ENCODE peak calls at places on chromosomes 4 and X, in five cellular contexts. I is IMR-90, Y is neuronal stem cell, O is mesenchymal stem cell, R is H1. H is an unnamed sample.

GRCh38 chr4:182188622-182189021 is 54.6 kb upstream of the TENM3 start:
- DNase-seq in I (peak; percentile 54), Y (no peak), O (no peak), R (no peak), H (no peak)

GRCh38 chrX:24298191-24298590 is 15.7 kb downstream of the SUPT20HL2 start:
- DNase-seq in I (peak; percentile 4), Y (no peak), O (peak; percentile 4), R (no peak), H (peak; percentile 45)

GRCh38 chr4:90495936-90496335 is 368.7 kb downstream of the CCSER1 start:
- DNase-seq in I (no peak), Y (no peak), O (peak; percentile 3), R (no peak), H (no peak)

GRCh38 chrX:19303216-19303880 is 40.4 kb upstream of the PDHA1 start:
- DNase-seq in I (peak; percentile 45), Y (no peak), O (peak; percentile 0), R (no peak), H (no peak)

GRCh38 chr4:41057456-41057855 is 156.9 kb downstream of the APBB2 start:
- DNase-seq in I (peak; percentile 49), Y (no peak), O (peak; percentile 64), R (no peak), H (no peak)

GRCh38 chrX:39104745-39105144 is 303.5 kb downstream of the MID1IP1 start:
- DNase-seq in I (no peak), Y (no peak), O (no peak), R (no peak), H (no peak)

GRCh38 chr4:917992-918391 is 14.1 kb downstream of the GAK start:
- DNase-seq in I (no peak), Y (no peak), O (no peak), R (no peak), H (no peak)

GRCh38 chr4:122552898-122553297 is 68.0 kb downstream of the IL21 start:
- DNase-seq in I (no peak), Y (no peak), O (no peak), R (no peak), H (no peak)

GRCh38 chr4:71687057-71687456 is 96.8 kb downstream of the GC start:
- DNase-seq in I (no peak), Y (no peak), O (no peak), R (no peak), H (no peak)

GRCh38 chr4:17385403-17385802 is 126.5 kb downstream of the QDPR start:
- DNase-seq in I (peak; percentile 50), Y (no peak), O (peak; percentile 75), R (no peak), H (no peak)

GRCh38 chr4:87093443-87094123 is 126.8 kb downstream of the KLHL8 start:
- DNase-seq in I (peak; percentile 72), Y (peak; percentile 38), O (peak; percentile 65), R (no peak), H (peak; percentile 50)

GRCh38 chrX:54178100-54178940 is 4.7 kb downstream of the FAM120C start:
- DNase-seq in I (peak; percentile 82), Y (no peak), O (peak; percentile 76), R (no peak), H (no peak)

GRCh38 chrX:38923451-38923969 is 122.3 kb downstream of the MID1IP1 start:
- DNase-seq in I (no peak), Y (no peak), O (no peak), R (no peak), H (no peak)

GRCh38 chr4:141580523-141580922 is 55.9 kb upstream of the IL15 start:
- DNase-seq in I (peak; percentile 19), Y (no peak), O (peak; percentile 15), R (no peak), H (no peak)

GRCh38 chrX:134669378-134670098 is 11.3 kb upstream of the PLAC1 start:
- DNase-seq in I (peak; percentile 93), Y (no peak), O (peak; percentile 94), R (no peak), H (no peak)

DNA sequence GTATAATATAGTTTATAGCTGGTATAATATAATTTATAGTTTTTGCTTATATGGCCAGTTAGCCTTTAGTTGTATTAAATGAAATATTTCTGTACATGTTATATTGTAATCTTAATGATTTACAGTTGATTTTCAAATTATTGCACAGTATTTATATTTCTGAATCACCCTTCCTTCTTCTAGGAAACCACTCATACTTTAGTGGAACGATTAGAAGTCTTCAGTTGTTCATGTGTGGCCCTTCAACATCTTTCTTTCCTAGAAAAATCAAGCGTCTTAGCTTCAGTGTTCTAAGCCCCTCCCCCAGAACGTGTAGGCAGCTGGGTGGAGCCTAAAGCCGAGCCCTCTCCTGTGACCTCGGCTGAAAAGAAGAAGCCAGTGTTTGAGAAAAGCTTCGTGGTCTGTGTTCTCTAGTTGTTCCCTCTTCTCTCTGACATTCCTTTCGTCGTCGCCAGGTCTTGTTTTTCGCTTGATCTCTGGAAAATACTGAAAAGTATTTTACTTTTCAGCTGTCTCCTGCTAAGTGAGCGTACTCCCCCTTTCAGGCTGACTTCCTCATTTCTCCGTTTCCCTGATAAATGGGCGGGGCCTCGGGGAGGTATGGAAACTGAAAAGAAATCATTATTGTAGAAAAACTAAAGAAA is at the start of gene C4orf33:
- DNase-seq in I (peak; percentile 66), Y (peak; percentile 57), O (peak; percentile 85), R (peak; percentile 68), H (peak; percentile 74)
- H3K27ac ChIP-seq in I (peak within 1 kb of the TSS; percentile 83), Y (peak within 1 kb of the TSS; percentile 69), O (peak within 1 kb of the TSS; percentile 98), R (no peak within 1 kb of the TSS), H (no peak within 1 kb of the TSS)

GRCh38 chr4:102787096-102787867 is 26.5 kb upstream of the MANBA start:
- DNase-seq in I (peak; percentile 92), Y (no peak), O (peak; percentile 71), R (no peak), H (no peak)
- H4K91ac ChIP-seq in I (no peak overlapping the region), Y (no peak overlapping the region), O (no peak overlapping the region), R (no peak overlapping the region), H (no peak overlapping the region)

DNA sequence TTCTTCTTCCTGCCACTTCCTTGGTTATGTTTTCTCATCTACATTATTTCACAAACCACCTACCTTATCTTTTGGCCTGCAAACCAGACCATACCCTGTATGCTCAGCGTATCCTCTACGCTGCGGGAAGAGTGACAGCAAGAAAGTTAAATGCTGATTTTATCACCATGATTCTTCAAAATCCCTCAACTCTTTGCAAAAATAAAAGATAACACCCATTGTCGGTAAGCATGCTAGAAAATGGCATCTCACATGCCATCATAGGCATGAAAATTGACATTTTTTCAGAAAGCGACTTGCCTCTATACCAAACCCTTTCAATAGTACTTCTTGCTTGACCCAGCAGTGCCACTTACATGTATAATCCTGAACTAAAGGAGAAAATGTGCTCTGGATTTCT is 102.0 kb downstream of the HPGD start:
- DNase-seq in I (no peak), Y (no peak), O (no peak), R (no peak), H (no peak)
- H3K27ac ChIP-seq in I (no peak overlapping the region), Y (no peak overlapping the region), O (no peak overlapping the region), R (no peak overlapping the region), H (no peak overlapping the region)

GRCh38 chr4:76659103-76659490 is 224.1 kb downstream of the SHROOM3 start:
- DNase-seq in I (peak; percentile 55), Y (no peak), O (no peak), R (no peak), H (no peak)
- H4K91ac ChIP-seq in I (peak overlapping the region; percentile 99), Y (no peak overlapping the region), O (peak overlapping the region; percentile 87), R (no peak overlapping the region), H (no peak overlapping the region)

GRCh38 chr4:139686130-139686529 is 20.5 kb downstream of the MGST2 start:
- DNase-seq in I (no peak), Y (no peak), O (no peak), R (no peak), H (no peak)
- H3K27ac ChIP-seq in I (no peak overlapping the region), Y (no peak overlapping the region), O (no peak overlapping the region), R (no peak overlapping the region), H (no peak overlapping the region)

DNA sequence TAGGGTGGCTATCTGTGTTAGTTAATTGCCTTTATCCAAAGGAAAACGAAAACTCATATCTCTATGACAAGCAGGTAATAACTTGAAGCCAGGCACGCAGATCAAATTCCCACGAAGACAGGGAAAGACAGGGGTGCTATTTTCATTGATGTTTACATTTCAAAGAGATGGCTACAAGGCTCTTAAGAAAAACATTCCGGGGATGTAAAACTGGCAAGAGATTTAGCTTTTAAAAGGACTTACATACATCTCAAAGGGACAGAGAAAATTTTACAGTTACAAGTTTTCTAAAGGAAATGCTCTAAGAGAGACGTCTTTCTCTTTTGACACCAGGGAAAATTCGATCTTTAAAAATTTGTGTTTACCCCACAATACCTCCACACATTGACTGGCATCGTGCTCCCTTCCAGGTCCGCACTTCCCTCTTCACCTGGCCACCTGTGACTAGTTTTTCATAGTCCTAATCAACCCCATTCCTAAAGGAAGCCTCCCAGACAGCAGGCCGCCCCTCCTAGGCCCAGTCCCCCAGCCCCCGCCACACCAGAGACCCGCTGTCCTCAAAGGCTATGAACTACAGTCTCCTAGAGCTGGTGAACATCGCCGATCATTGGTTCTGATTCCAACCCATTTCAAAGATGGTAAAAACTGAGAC is 700 bp upstream of the ARAF start:
- DNase-seq in I (peak; percentile 34), Y (no peak), O (peak; percentile 26), R (no peak), H (no peak)
- H4K91ac ChIP-seq in I (peak overlapping the region; percentile 69), Y (no peak overlapping the region), O (peak overlapping the region; percentile 50), R (no peak overlapping the region), H (no peak overlapping the region)

DNA sequence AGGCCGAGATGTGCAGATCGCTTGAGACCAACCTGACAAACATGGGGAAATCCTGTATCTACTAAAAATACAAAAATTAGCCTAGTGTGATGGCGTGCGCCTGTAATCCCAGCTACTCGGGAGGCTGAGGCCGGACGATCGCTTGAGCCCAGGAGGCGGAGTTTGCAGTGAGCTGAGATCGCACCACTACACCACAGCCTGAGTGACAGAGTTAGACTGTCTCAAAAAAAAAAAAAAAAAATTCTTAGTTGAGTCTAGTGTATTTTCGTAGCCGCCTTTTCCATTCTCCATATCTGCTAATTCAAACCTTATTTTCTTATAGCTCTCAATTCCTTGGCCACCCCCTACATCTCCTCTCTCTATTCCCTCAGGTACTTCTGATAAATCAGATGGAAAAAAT is 978 bp downstream of the POLR2B start:
- DNase-seq in I (peak; percentile 19), Y (no peak), O (peak; percentile 76), R (no peak), H (peak; percentile 32)
- H3K27ac ChIP-seq in I (peak overlapping the region; percentile 3), Y (no peak overlapping the region), O (no peak overlapping the region), R (no peak overlapping the region), H (no peak overlapping the region)

H was measured in H9.